ENCODE peak calls at places on chromosome 5, in five cellular contexts. E, H, T, J and Y are unnamed samples.
A peak's percentile ranks its signal among the peaks of the same experiment; 100 is the strongest.

GRCh38 chr5:126015244-126016054 is 407.8 kb upstream of the GRAMD2B start:
- DNase-seq in H (no peak), J (peak; percentile 45), E (no peak), T (no peak), Y (peak; percentile 84)

GRCh38 chr5:159787837-159788236 is 128.4 kb upstream of the ADRA1B start:
- DNase-seq in J (no peak), H (no peak), T (no peak), E (no peak), Y (no peak)

GRCh38 chr5:180643191-180643851 is 6.1 kb downstream of the FLT4 start:
- DNase-seq in T (peak; percentile 6), H (no peak), J (no peak), E (no peak), Y (no peak)

GRCh38 chr5:108753877-108754276 is 6.2 kb downstream of the FER start:
- DNase-seq in J (no peak), T (no peak), E (no peak), H (no peak), Y (peak; percentile 55)

GRCh38 chr5:123670981-123671557 is 159.1 kb downstream of the CSNK1G3 start:
- DNase-seq in J (peak; percentile 65), T (no peak), E (peak; percentile 76), H (peak; percentile 14), Y (peak; percentile 63)

GRCh38 chr5:154860123-154860522 is 1.7 kb downstream of the CNOT8 start:
- DNase-seq in J (peak; percentile 72), T (no peak), H (no peak), E (peak; percentile 33), Y (peak; percentile 42)

GRCh38 chr5:113338628-113339027 is 96.2 kb downstream of the TSSK1B start:
- DNase-seq in J (peak; percentile 37), E (no peak), T (no peak), H (no peak), Y (no peak)

GRCh38 chr5:157516016-157516415 is 56.0 kb downstream of the NIPAL4 start:
- DNase-seq in T (no peak), J (peak; percentile 78), H (no peak), E (peak; percentile 19), Y (peak; percentile 91)

GRCh38 chr5:86613459-86613858 is 4.3 kb upstream of the COX7C start:
- DNase-seq in E (no peak), T (no peak), J (no peak), H (no peak), Y (no peak)

GRCh38 chr5:172383231-172383802 is 71.0 kb downstream of the SH3PXD2B start:
- DNase-seq in H (no peak), J (peak; percentile 64), E (no peak), T (no peak), Y (peak; percentile 85)

GRCh38 chr5:166596043-166596442 is 1695.4 kb upstream of the WWC1 start:
- DNase-seq in H (no peak), E (no peak), T (no peak), J (no peak), Y (no peak)

GRCh38 chr5:112628219-112628618 is 109.5 kb upstream of the APC start:
- DNase-seq in H (no peak), E (no peak), J (no peak), T (no peak), Y (peak; percentile 20)

GRCh38 chr5:72241346-72242003 is 78.6 kb downstream of the MRPS27 start:
- DNase-seq in T (no peak), E (no peak), J (no peak), H (no peak), Y (peak; percentile 41)

GRCh38 chr5:149488645-149489306 is 62.5 kb downstream of the CSNK1A1 start:
- DNase-seq in T (no peak), H (no peak), J (no peak), E (peak; percentile 15), Y (no peak)

GRCh38 chr5:135186662-135187522 is 152.9 kb upstream of the PITX1 start:
- DNase-seq in E (no peak), T (no peak), J (no peak), H (no peak), Y (no peak)

GRCh38 chr5:127878174-127878750 is 175.1 kb downstream of the CCDC192 start:
- DNase-seq in E (peak; percentile 21), H (no peak), T (no peak), J (peak; percentile 80), Y (peak; percentile 51)

GRCh38 chr5:87002485-87002884 is 265.2 kb upstream of the RASA1 start:
- DNase-seq in T (no peak), H (no peak), E (no peak), J (no peak), Y (no peak)

GRCh38 chr5:173055722-173055982 is 500 bp upstream of the CREBRF start:
- DNase-seq in T (no peak), J (no peak), H (no peak), E (peak; percentile 27), Y (no peak)

GRCh38 chr5:43616535-43616934 is 13.6 kb downstream of the NNT start:
- DNase-seq in J (peak; percentile 72), T (no peak), E (no peak), H (no peak), Y (peak; percentile 47)

GRCh38 chr5:170265527-170265926 is 32.0 kb downstream of the LCP2 start:
- DNase-seq in T (no peak), E (peak; percentile 23), J (peak; percentile 27), H (no peak), Y (peak; percentile 63)

GRCh38 chr5:132668706-132669454 is 4.9 kb upstream of the IL4 start:
- DNase-seq in T (no peak), J (no peak), H (no peak), E (no peak), Y (no peak)

GRCh38 chr5:37248387-37248969 is 698 bp downstream of the CPLANE1 start:
- DNase-seq in E (peak; percentile 30), J (peak; percentile 22), T (no peak), H (no peak), Y (peak; percentile 22)

GRCh38 chr5:6902094-6902493 is 188.9 kb downstream of the TENT4A start:
- DNase-seq in T (no peak), E (no peak), J (no peak), H (no peak), Y (no peak)

GRCh38 chr5:77867914-77868313 is 91.8 kb upstream of the TBCA start:
- DNase-seq in J (no peak), T (no peak), E (no peak), H (no peak), Y (no peak)

GRCh38 chr5:1784197-1785050 is 15.2 kb downstream of the MRPL36 start:
- DNase-seq in J (no peak), T (no peak), H (no peak), E (no peak), Y (no peak)

GRCh38 chr5:103393131-103393754 is 134.7 kb downstream of the MACIR start:
- DNase-seq in E (no peak), J (peak; percentile 89), H (no peak), T (no peak), Y (peak; percentile 14)

GRCh38 chr5:1793301-1793740 is 6.3 kb downstream of the MRPL36 start:
- DNase-seq in J (peak; percentile 21), T (no peak), H (peak; percentile 64), E (peak; percentile 71), Y (no peak)

GRCh38 chr5:151107738-151108520 is 27.1 kb upstream of the TNIP1 start:
- DNase-seq in T (no peak), H (no peak), J (peak; percentile 50), E (no peak), Y (peak; percentile 88)